ENCODE peak calls at places on chromosome 13, in four cellular contexts. Z, B, H and N are unnamed samples.

GRCh38 chr13:38998739-38999138 is 8.1 kb upstream of the STOML3 start:
- DNase-seq in H (no peak), Z (no peak), B (no peak), N (no peak)

GRCh38 chr13:32232263-32232662 is 82.9 kb downstream of the ZAR1L start:
- DNase-seq in Z (no peak), B (no peak), H (no peak), N (no peak)

GRCh38 chr13:107348931-107349330 is 781.0 kb upstream of the ARGLU1 start:
- DNase-seq in Z (no peak), B (peak), H (no peak), N (no peak)

GRCh38 chr13:26562538-26562890 is 5.0 kb downstream of the WASF3 start:
- DNase-seq in B (no peak), Z (no peak), H (no peak), N (no peak)

GRCh38 chr13:111575276-111575675 is 254.8 kb downstream of the TEX29 start:
- DNase-seq in B (no peak), Z (no peak), H (no peak), N (no peak)

GRCh38 chr13:104779311-104779710 is 1713.1 kb upstream of the SLC10A2 start:
- DNase-seq in H (peak), Z (no peak), B (no peak), N (no peak)

GRCh38 chr13:39263033-39263432 is 224.8 kb downstream of the NHLRC3 start:
- DNase-seq in B (peak), Z (no peak), H (peak), N (no peak)

GRCh38 chr13:24050292-24050711 is 110.2 kb upstream of the SPATA13 start:
- DNase-seq in Z (no peak), B (peak), H (no peak), N (no peak)

GRCh38 chr13:65582160-65582559 is 1648.0 kb downstream of the PCDH9 start:
- DNase-seq in H (no peak), B (no peak), Z (no peak), N (no peak)

GRCh38 chr13:31122544-31123260 is 39.0 kb downstream of the HSPH1 start:
- DNase-seq in Z (no peak), B (no peak), H (no peak), N (no peak)

GRCh38 chr13:72255908-72256307 is 388.9 kb upstream of the DACH1 start:
- DNase-seq in B (peak), H (peak), Z (no peak), N (no peak)

GRCh38 chr13:97074618-97075017 is 80.3 kb upstream of the OXGR1 start:
- DNase-seq in Z (no peak), H (no peak), B (no peak), N (no peak)

GRCh38 chr13:77480071-77480470 is 55.4 kb upstream of the SCEL start:
- DNase-seq in Z (no peak), H (peak), B (peak), N (no peak)

GRCh38 chr13:71869274-71869673 is 2.3 kb upstream of the DACH1 start:
- DNase-seq in B (no peak), H (peak), Z (no peak), N (no peak)

GRCh38 chr13:30774214-30774730 is 38.9 kb downstream of the ALOX5AP start:
- DNase-seq in Z (no peak), B (no peak), H (no peak), N (no peak)

GRCh38 chr13:111558700-111559088 is 238.3 kb downstream of the TEX29 start:
- DNase-seq in Z (no peak), B (no peak), H (no peak), N (no peak)

GRCh38 chr13:46232281-46232680 is 20.6 kb downstream of the LRRC63 start:
- DNase-seq in H (no peak), Z (no peak), B (no peak), N (no peak)
- TF ChIP-seq CTCF in H (no peak), Z (no peak), B (no peak), N (no peak)

GRCh38 chr13:41847216-41847615 is 113.7 kb downstream of the VWA8 start:
- DNase-seq in H (no peak), Z (no peak), B (no peak), N (no peak)
- TF ChIP-seq CTCF in H (no peak), Z (no peak), B (no peak), N (no peak)

DNA sequence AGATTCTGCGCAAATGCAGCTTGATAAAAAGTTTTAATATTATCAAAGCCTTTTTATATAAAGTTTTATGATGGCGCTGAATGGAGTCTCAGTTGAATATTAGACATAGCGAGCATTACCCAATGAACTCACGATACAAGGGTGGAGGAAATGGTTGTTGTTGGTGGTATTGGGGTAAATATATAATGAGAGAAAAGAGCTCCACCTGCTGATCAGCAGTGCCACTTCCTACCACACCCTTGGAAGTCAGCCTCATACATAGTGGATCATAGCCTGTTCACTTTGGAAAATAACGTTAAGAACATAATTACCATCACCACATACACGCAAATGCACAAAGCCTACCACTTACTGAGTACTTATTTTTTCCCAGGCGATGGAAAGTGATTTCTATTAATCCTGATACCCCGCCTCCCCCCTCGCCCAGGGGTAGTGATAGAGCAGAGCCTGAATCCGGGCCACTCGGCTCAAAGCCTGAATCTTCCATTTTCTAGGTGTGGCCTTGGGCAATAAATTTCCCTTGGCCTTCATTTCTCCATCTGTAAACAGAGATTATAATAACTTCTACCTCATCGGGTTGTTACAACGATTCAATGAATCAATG is 358.3 kb downstream of the KLF5 start:
- DNase-seq in B (peak), H (peak), Z (no peak), N (no peak)
- TF ChIP-seq CTCF in B (peak), H (peak), Z (no peak), N (no peak)

DNA sequence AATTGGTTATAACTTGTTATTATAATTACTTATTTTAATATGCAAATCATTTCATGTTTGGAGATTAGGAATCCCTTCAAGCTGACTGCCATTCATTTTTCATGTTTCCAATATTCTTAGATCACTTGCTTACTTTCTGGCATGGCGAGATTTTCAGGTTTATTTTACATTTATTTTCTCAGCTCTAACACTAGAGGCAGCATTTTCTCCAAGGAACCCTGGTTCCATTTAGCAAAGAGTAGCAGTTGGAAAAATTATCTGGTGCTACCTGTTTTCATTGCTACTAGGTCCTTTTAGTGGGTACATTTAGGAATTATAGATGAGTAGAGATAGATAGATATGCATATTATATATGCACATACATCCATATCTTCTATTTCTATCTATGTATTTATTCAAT is 90.9 kb upstream of the TRPC4 start:
- DNase-seq in H (no peak), Z (no peak), B (no peak), N (no peak)
- TF ChIP-seq CTCF in H (peak), Z (no peak), B (peak), N (peak)

GRCh38 chr13:88978607-88979006 is 1307.4 kb downstream of the SLITRK5 start:
- DNase-seq in B (no peak), H (no peak), Z (no peak), N (no peak)

DNA sequence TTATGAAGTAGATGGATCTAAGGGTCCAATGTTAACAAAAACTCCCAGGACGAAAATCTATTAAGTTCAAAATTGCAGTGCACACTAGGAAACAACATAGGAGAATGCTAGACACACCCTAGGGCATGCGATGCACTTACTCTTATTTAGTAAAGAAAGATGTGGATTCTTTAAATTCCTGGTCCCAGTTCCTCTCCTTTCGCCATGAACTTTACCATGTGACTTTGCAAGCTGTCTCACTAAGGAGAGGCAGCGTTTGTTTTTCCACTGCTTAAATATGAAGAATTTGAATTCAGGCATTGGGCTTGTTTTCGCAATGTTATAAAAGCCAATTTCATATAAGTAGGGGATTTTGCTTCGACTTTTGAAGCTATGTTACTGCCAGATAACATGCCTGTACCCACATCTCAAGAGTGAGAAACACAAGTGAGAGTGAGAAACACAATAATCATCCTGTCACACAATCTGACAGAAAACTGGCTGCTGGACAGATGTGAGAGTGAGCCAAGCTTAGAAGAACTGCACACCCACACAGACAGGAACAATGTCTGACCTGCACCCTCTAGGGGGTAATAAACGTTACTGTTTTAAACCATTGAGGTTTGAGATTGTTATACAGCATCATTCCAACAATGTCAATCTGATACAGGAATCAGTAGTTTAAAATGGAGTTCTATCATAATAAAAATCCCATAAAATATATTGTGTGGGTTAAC is 1308.5 kb downstream of the SLITRK5 start:
- DNase-seq in B (no peak), H (no peak), Z (no peak), N (no peak)
- TF ChIP-seq CTCF in B (no peak), H (no peak), Z (no peak), N (no peak)

DNA sequence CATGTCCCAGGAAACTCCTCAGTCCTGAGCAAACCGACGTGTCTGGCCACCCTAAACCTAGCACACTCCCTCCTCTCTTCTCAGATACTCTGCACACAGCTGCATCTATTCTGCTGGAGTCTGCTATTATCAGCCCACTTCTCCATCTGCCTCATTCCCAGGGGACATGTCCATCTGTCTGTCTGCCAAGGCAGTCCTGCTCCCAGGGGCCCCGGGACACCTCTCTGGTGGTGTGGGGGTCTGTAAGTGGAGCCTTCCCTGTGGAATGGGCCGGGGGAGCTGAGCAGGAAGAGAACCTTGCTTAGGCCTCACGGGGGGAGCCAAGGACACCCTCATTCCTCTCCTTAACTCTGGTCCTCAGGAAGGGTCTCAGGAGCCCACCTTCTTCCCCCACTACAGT is 72.7 kb downstream of the ERICH6B start:
- DNase-seq in B (no peak), Z (no peak), H (no peak), N (no peak)
- TF ChIP-seq CTCF in B (no peak), Z (no peak), H (no peak), N (no peak)

GRCh38 chr13:110312669-110313031 is 5.6 kb downstream of the COL4A2 start:
- DNase-seq in H (no peak), B (no peak), Z (no peak), N (peak)
- TF ChIP-seq CTCF in H (no peak), B (no peak), Z (no peak), N (no peak)

GRCh38 chr13:51997641-51998330 is 13.5 kb downstream of the ATP7B start:
- DNase-seq in B (no peak), H (peak), Z (no peak), N (no peak)

GRCh38 chr13:51998723-51999471 is 12.4 kb downstream of the ATP7B start:
- DNase-seq in H (no peak), B (no peak), Z (no peak), N (no peak)

GRCh38 chr13:51999525-51999924 is 11.7 kb downstream of the ATP7B start:
- DNase-seq in H (no peak), B (no peak), Z (no peak), N (no peak)

GRCh38 chr13:51996660-51997059 is 14.6 kb downstream of the ATP7B start:
- DNase-seq in Z (no peak), B (no peak), H (no peak), N (no peak)

GRCh38 chr13:51995677-51996551 is 15.3 kb downstream of the ATP7B start:
- DNase-seq in B (peak), H (peak), Z (no peak), N (no peak)
- TF ChIP-seq CTCF in B (peak), H (no peak), Z (no peak), N (no peak)